ENCODE peak calls at places on chromosomes 4 and X, in five cellular contexts. G is upper lobe of right lung, E is ovary, K is dorsolateral prefrontal cortex, Z is adrenal gland. M is an unnamed sample.

GRCh38 chr4:70746179-70746839 is 24.5 kb downstream of the RUFY3 start:
- DNase-seq in K (no peak), Z (peak; percentile 56), G (peak; percentile 77), E (no peak), M (no peak)

GRCh38 chr4:12949719-12950118 is 534.4 kb downstream of the RAB28 start:
- DNase-seq in K (no peak), Z (no peak), G (no peak), E (no peak), M (no peak)

GRCh38 chr4:1081689-1082040 is 31.7 kb downstream of the RNF212 start:
- DNase-seq in Z (no peak), E (no peak), K (no peak), G (no peak), M (no peak)

GRCh38 chr4:1112174-1112820 is 1.1 kb downstream of the RNF212 start:
- DNase-seq in K (no peak), E (no peak), Z (no peak), G (no peak), M (no peak)

GRCh38 chr4:151031831-151032605 is 16.9 kb upstream of the LRBA start:
- DNase-seq in E (no peak), Z (no peak), K (no peak), G (no peak), M (no peak)

GRCh38 chr4:1405249-1405635 is 1.0 kb downstream of the NKX1-1 start:
- DNase-seq in E (no peak), Z (no peak), K (no peak), G (peak; percentile 11), M (no peak)

GRCh38 chr4:7301846-7302630 is 109.7 kb downstream of the SORCS2 start:
- DNase-seq in Z (no peak), E (no peak), K (no peak), G (no peak), M (no peak)

GRCh38 chr4:70704333-70705145 is 16.2 kb downstream of the UTP3 start:
- DNase-seq in Z (peak; percentile 85), G (peak; percentile 95), E (peak; percentile 85), K (peak; percentile 71), M (peak; percentile 85)

GRCh38 chrX:137432609-137433008 is 133.3 kb upstream of the ZIC3 start:
- DNase-seq in G (no peak), E (no peak), K (no peak), Z (no peak), M (no peak)

GRCh38 chr4:146333187-146333894 is 119.0 kb downstream of the REELD1 start:
- DNase-seq in E (no peak), G (no peak), K (no peak), Z (no peak), M (no peak)

GRCh38 chrX:94400488-94400887 is 726.5 kb downstream of the FAM133A start:
- DNase-seq in E (no peak), Z (no peak), G (no peak), K (no peak), M (no peak)

GRCh38 chr4:15649914-15650545 is 5.1 kb downstream of the FBXL5 start:
- DNase-seq in G (no peak), Z (peak; percentile 43), E (peak; percentile 30), K (peak; percentile 31), M (peak; percentile 52)

GRCh38 chrX:53321943-53322497 is 40.6 kb upstream of the IQSEC2 start:
- DNase-seq in K (no peak), G (no peak), Z (no peak), E (no peak), M (no peak)
- H3K27me3 ChIP-seq in K (peaks cover 81% of the 10 kb centered on the region), G (no peaks in the 10 kb centered on the region), Z (peaks cover 48% of the 10 kb centered on the region), E (no peaks in the 10 kb centered on the region), M (peaks cover 50% of the 10 kb centered on the region)

GRCh38 chr4:168843635-168844034 is 166.4 kb downstream of the CBR4 start:
- DNase-seq in E (no peak), G (no peak), K (no peak), Z (no peak), M (no peak)
- H3K27ac ChIP-seq in E (no peak overlapping the region), G (peak overlapping the region; percentile 4), K (no peak overlapping the region), Z (no peak overlapping the region), M (no peak overlapping the region)

GRCh38 chr4:170088686-170089085 is 1.1 kb downstream of the AADAT start:
- DNase-seq in K (no peak), Z (no peak), E (no peak), G (no peak), M (no peak)

GRCh38 chr4:170090667-170091052 is 904 bp upstream of the AADAT start:
- DNase-seq in Z (no peak), E (no peak), G (no peak), K (no peak), M (no peak)

GRCh38 chr4:170089743-170090666 is at the start of gene AADAT:
- DNase-seq in Z (peak; percentile 80), E (peak; percentile 76), K (peak; percentile 81), G (peak; percentile 91), M (peak; percentile 76)

GRCh38 chr4:170091069-170091696 is 1.4 kb upstream of the AADAT start:
- DNase-seq in G (peak; percentile 71), K (no peak), E (no peak), Z (no peak), M (no peak)

DNA sequence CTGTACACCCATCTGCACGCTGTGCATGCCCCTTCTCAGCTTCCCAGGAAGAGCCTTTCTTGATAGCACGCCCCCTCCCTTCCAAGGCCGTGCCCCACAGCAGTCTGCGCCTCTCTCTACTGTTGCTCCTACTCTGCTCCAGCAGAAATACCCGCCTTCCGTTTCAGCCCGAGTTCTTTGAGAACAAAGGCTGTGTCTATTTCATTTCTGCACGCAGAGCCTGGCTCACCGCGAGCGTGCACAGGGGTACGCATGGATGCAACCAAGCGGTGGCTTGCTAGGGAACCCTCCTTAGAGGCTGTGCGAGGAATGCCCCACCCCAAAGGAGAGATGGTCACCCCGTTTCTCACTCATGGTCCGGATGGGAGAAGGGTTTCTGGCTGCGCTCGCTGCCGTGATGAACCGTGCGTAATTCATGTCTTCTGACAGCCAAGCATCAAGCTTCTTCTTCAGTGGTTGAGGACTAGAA is 448 bp downstream of the AADAT start:
- DNase-seq in Z (peak; percentile 18), K (peak; percentile 30), G (no peak), E (peak; percentile 18), M (peak; percentile 42)
- TF ChIP-seq CTCF in Z (no peak), K (no peak), G (no peak), E (no peak), M (no peak)

DNA sequence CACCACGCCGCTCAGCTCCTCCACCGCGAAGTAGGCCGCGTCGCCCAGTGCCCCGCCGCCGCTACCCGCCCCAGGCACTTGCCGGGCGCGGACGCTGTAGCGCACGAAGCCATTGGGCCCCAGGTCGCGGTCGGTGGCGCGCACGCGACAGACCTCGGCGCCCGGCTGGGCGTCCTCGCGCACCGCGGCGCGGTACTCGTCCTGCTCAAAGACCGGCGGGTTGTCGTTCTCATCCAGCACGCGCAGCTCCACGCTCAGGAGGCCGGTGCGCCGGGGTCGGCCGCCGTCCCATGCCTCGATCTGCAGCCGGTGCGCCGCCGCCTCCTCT is 1.4 kb downstream of the DCHS2 start:
- DNase-seq in K (no peak), Z (no peak), G (no peak), E (no peak), M (no peak)
- H3K27me3 ChIP-seq in K (peaks cover 28% of the 10 kb centered on the region), Z (peaks cover 16% of the 10 kb centered on the region), G (peaks cover 58% of the 10 kb centered on the region), E (no peaks in the 10 kb centered on the region), M (peaks cover 32% of the 10 kb centered on the region)

DNA sequence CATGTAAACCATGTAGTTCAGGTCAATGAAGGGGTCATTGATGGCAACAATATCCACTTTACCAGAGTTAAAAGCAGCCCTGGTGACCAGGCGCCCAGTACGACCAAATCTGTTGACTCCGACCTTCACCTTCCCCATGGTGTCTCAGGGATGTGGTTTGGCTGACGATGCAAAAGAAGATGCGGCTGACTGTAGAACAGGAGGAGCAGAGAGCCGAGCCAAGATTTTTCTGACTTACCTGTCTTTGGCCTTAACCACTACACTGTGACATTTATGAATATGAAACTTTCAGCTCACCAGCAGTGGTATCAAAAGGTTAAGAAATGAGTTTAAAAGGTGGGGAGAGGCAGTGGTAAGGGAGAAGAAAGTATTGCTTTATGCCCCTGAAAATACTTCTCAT is 309.8 kb downstream of the BCOR start:
- DNase-seq in K (no peak), Z (no peak), G (no peak), E (no peak), M (no peak)
- H3K27ac ChIP-seq in K (no peak overlapping the region), Z (no peak overlapping the region), G (no peak overlapping the region), E (no peak overlapping the region), M (no peak overlapping the region)

DNA sequence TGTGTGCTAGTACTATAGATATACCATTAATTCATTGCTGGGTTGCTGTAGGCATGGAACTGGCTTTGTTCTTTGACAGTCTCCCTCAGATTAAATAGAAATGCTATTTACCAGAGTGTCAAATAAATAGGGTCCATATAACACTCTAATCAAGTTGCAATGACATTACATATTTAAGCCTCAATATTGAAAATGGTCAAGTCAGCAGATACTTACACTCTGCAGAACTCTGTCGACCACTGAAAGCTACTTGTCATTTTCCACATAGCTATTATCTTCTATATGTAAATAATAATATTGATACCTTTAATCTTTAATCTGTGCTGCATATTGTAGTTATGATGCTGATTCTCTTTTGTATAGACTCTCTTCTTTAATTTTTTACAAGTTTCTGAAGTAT is 750.7 kb downstream of the CENPC start:
- DNase-seq in Z (no peak), G (no peak), K (no peak), E (no peak), M (no peak)
- TF ChIP-seq CTCF in Z (no peak), G (no peak), K (no peak), E (no peak), M (no peak)

M was measured in colonic mucosa.